ENCODE peak calls at places on chromosomes 6 and 20, in four cellular contexts. F, C, V and Q are unnamed samples.

GRCh38 chr6:103409475-103409874 is 1450.2 kb downstream of the HACE1 start:
- DNase-seq in F (no peak), C (no peak), V (no peak), Q (no peak)

GRCh38 chr6:165889636-165890403 is 226.8 kb upstream of the PDE10A start:
- DNase-seq in F (peak), C (no peak), V (peak), Q (peak)

GRCh38 chr20:52103469-52103910 is 88.1 kb downstream of the ZFP64 start:
- DNase-seq in V (peak), F (peak), C (no peak), Q (no peak)

GRCh38 chr20:21125072-21125848 is 622 bp upstream of the KIZ start:
- DNase-seq in V (peak), C (no peak), F (peak), Q (no peak)

GRCh38 chr6:159512571-159512970 is 180.5 kb downstream of the SOD2 start:
- DNase-seq in F (no peak), C (no peak), V (no peak), Q (no peak)

GRCh38 chr6:151269318-151269995 is 29.7 kb downstream of the AKAP12 start:
- DNase-seq in C (no peak), V (no peak), F (peak), Q (no peak)

GRCh38 chr20:53903652-53903987 is 166.8 kb downstream of the BCAS1 start:
- DNase-seq in V (no peak), F (no peak), C (no peak), Q (no peak)

GRCh38 chr6:32814145-32814544 is 2.7 kb downstream of the HLA-DOB start:
- DNase-seq in C (no peak), V (no peak), F (no peak), Q (no peak)

DNA sequence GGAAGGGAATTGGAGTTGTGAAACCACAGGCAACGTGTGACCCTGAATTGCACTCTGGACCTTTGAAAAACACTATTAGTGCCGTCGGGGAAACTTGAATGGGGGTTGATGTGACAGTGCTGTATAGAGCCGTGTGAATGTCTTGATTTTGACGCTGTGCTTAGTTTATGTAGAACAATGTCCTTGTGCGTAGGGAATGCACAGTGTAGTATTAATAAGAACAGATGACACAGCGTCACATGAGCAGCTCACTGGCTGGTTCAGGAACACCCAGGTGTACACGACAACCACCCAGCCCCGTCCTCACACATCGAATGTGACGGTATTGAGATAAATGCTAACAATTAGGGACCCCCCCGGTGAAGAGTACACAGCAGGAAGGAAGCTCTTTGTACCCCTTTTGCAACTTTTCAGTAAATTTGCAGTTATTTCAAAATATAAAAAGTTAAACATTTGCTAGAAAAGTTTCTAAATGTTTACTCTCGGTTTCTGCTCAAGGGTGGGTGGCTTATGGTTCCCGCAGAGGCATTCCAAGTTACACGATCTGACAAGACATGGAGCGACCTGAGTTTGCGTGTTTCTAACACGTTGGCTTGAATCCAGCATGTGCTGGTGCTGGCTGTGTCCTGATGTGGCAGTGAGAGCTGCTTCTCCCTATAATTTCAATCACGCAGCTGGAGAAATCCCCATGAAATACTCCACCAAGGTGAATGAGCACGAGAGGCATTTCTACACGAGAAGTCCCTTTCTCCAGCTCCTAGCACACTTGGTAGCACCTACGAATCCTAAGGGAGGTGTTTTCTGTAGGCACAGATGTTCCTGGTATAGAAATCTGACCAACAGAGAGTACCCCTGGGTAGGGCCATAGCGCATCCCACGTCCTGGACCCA is 208.0 kb upstream of the EXOC2 start:
- DNase-seq in F (no peak), V (no peak), C (no peak), Q (no peak)
- H3K4me3 ChIP-seq in F (no peak), V (no peak), C (no peak), Q (no peak)

GRCh38 chr6:135819665-135820064 is 31.8 kb upstream of the PDE7B start:
- DNase-seq in C (no peak), F (peak), V (no peak), Q (no peak)

GRCh38 chr6:135826225-135826804 is 25.2 kb upstream of the PDE7B start:
- DNase-seq in F (no peak), V (no peak), C (no peak), Q (no peak)

GRCh38 chr6:135815216-135815615 is 36.3 kb upstream of the PDE7B start:
- DNase-seq in F (no peak), V (no peak), C (no peak), Q (no peak)

GRCh38 chr6:135817035-135817434 is 34.5 kb upstream of the PDE7B start:
- DNase-seq in C (no peak), F (no peak), V (no peak), Q (no peak)

DNA sequence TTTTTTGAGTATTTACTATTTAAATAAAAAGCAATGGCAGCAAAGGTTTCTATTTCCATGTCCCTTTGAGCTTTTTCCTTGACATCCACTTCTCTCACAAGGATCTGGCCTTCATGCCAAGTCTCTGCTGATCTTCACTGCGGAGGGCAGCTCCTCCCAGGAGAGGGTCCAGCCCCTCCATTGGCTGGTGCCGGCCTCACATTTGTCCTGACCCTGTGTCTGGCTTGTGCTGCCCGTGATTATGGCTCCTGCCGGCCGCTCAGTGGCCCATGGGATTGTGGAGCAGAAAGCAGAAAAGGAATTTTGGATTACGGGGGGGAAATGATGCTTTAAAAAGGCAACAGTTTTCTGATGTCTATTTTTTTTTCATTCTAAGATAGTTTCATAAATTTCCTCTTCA is 31.2 kb upstream of the PDE7B start:
- DNase-seq in V (no peak), C (no peak), F (no peak), Q (no peak)
- H3K4me3 ChIP-seq in V (no peak), C (no peak), F (no peak), Q (no peak)

GRCh38 chr20:19889011-19889953 is 127.9 kb upstream of the NAA20 start:
- DNase-seq in V (peak), C (peak), F (peak), Q (peak)

GRCh38 chr20:19885981-19886665 is 128.1 kb downstream of the RIN2 start:
- DNase-seq in V (peak), C (peak), F (peak), Q (no peak)

GRCh38 chr20:19887566-19888268 is 129.4 kb upstream of the NAA20 start:
- DNase-seq in V (no peak), C (no peak), F (no peak), Q (no peak)

GRCh38 chr20:19886666-19887288 is 128.7 kb downstream of the RIN2 start:
- DNase-seq in F (peak), C (no peak), V (no peak), Q (no peak)

GRCh38 chr20:19888269-19888669 is 128.9 kb upstream of the NAA20 start:
- DNase-seq in V (no peak), C (no peak), F (no peak), Q (no peak)
- H3K4me3 ChIP-seq in V (no peak), C (no peak), F (no peak), Q (no peak)

GRCh38 chr6:137401058-137401457 is 93.1 kb downstream of the OLIG3 start:
- DNase-seq in C (no peak), F (no peak), V (no peak), Q (no peak)
- H3K4me3 ChIP-seq in C (no peak), F (no peak), V (no peak), Q (no peak)